ENCODE peak calls at places on chromosomes 11 and 22, in ten cellular contexts. C is neural progenitor cell, F is SW 1271, I is IMR-90, V is NB4, E is H4, W is HT1080, H is HEK293T, N is AG20443, Q is brain microvascular endothelial cell. X is an unnamed sample.

GRCh38 chr11:130220311-130221030 is 60.9 kb downstream of the ST14 start:
- DNase-seq in C (no peak), F (no peak), I (no peak), V (no peak), E (no peak), W (no peak), H (no peak), N (no peak), Q (no peak), X (no peak)

GRCh38 chr11:28466506-28466905 is 358.3 kb downstream of the METTL15 start:
- DNase-seq in C (no peak), F (no peak), I (no peak), V (no peak), E (peak), W (no peak), H (no peak), N (no peak), Q (no peak), X (no peak)

GRCh38 chr11:34209809-34210208 is 104.4 kb downstream of the NAT10 start:
- DNase-seq in C (peak), F (no peak), I (no peak), V (no peak), E (no peak), W (no peak), H (no peak), N (no peak), Q (no peak), X (no peak)

GRCh38 chr11:105670811-105671210 is 60.9 kb downstream of the GRIA4 start:
- DNase-seq in C (no peak), F (no peak), I (peak), V (peak), E (no peak), W (peak), H (no peak), N (no peak), Q (peak), X (no peak)

GRCh38 chr11:14529933-14530332 is 9.7 kb upstream of the PSMA1 start:
- DNase-seq in C (no peak), F (no peak), I (no peak), V (no peak), E (no peak), W (no peak), H (no peak), N (no peak), Q (no peak), X (no peak)

GRCh38 chr11:197741-198235 is 4.9 kb downstream of the SCGB1C1 start:
- DNase-seq in C (no peak), F (no peak), I (no peak), V (no peak), E (no peak), W (no peak), H (no peak), N (no peak), Q (no peak), X (no peak)

GRCh38 chr11:75767228-75767572 is 1.4 kb upstream of the DGAT2 start:
- DNase-seq in C (no peak), F (no peak), I (no peak), V (no peak), E (no peak), W (no peak), H (no peak), N (no peak), Q (no peak), X (no peak)

GRCh38 chr22:34897126-34897525 is 168.8 kb upstream of the ISX start:
- DNase-seq in C (no peak), F (no peak), I (no peak), V (no peak), E (no peak), W (no peak), H (no peak), N (peak), Q (no peak), X (no peak)

GRCh38 chr11:72930011-72930410 is 115.8 kb downstream of the ATG16L2 start:
- DNase-seq in C (peak), F (no peak), I (peak), V (no peak), E (peak), W (peak), H (peak), N (no peak), Q (peak), X (no peak)

GRCh38 chr22:21921184-21921721 is 31.4 kb downstream of the PPM1F start:
- DNase-seq in C (no peak), F (no peak), I (no peak), V (no peak), E (no peak), W (no peak), H (no peak), N (no peak), Q (no peak), X (no peak)

GRCh38 chr11:83194284-83195175 is 1.0 kb downstream of the ANKRD42 start:
- DNase-seq in C (peak), F (peak), I (peak), V (peak), E (peak), W (peak), H (peak), N (peak), Q (peak), X (peak)

GRCh38 chr22:42901790-42902508 is 44.9 kb upstream of the ARFGAP3 start:
- DNase-seq in C (no peak), F (no peak), I (no peak), V (peak), E (no peak), W (no peak), H (peak), N (no peak), Q (no peak), X (peak)

GRCh38 chr11:79237676-79238075 is 203.2 kb downstream of the TENM4 start:
- DNase-seq in C (no peak), F (no peak), I (peak), V (no peak), E (no peak), W (peak), H (no peak), N (peak), Q (peak), X (no peak)

GRCh38 chr11:83528877-83529276 is 242.7 kb upstream of the CCDC90B start:
- DNase-seq in C (no peak), F (no peak), I (no peak), V (no peak), E (no peak), W (no peak), H (no peak), N (no peak), Q (no peak), X (no peak)

GRCh38 chr11:117916956-117917355 is 12.2 kb downstream of the TMPRSS13 start:
- DNase-seq in C (no peak), F (no peak), I (no peak), V (no peak), E (no peak), W (no peak), H (no peak), N (no peak), Q (no peak), X (no peak)

GRCh38 chr22:49112176-49112575 is 715.5 kb downstream of the BRD1 start:
- DNase-seq in C (no peak), F (no peak), I (no peak), V (no peak), E (no peak), W (no peak), H (no peak), N (no peak), Q (no peak), X (no peak)

GRCh38 chr11:22976146-22976545 is 115.9 kb upstream of the CCDC179 start:
- DNase-seq in C (no peak), F (peak), I (peak), V (peak), E (peak), W (peak), H (no peak), N (no peak), Q (peak), X (no peak)

GRCh38 chr11:18329196-18329870 is 7.0 kb downstream of the GTF2H1 start:
- DNase-seq in C (no peak), F (no peak), I (no peak), V (no peak), E (no peak), W (no peak), H (no peak), N (no peak), Q (no peak), X (no peak)

GRCh38 chr22:18119409-18120110 is 9.0 kb downstream of the TUBA8 start:
- DNase-seq in C (no peak), F (no peak), I (no peak), V (no peak), E (no peak), W (no peak), H (no peak), N (no peak), Q (no peak), X (peak)

GRCh38 chr11:69287968-69288882 is 5.7 kb upstream of the MYEOV start:
- DNase-seq in C (no peak), F (no peak), I (no peak), V (no peak), E (no peak), W (no peak), H (no peak), N (no peak), Q (no peak), X (no peak)

GRCh38 chr22:29641052-29641780 is 37.8 kb downstream of the NF2 start:
- DNase-seq in C (no peak), F (no peak), I (peak), V (no peak), E (no peak), W (no peak), H (peak), N (peak), Q (no peak), X (no peak)

GRCh38 chr11:62143727-62144126 is 19.9 kb downstream of the INCENP start:
- DNase-seq in C (no peak), F (no peak), I (no peak), V (no peak), E (no peak), W (no peak), H (no peak), N (no peak), Q (no peak), X (no peak)

GRCh38 chr22:44181033-44181911 is 547 bp downstream of the PARVG start:
- DNase-seq in C (no peak), F (no peak), I (no peak), V (peak), E (peak), W (peak), H (no peak), N (no peak), Q (no peak), X (no peak)

GRCh38 chr11:69630009-69630870 is 10.7 kb upstream of the CCND1 start:
- DNase-seq in C (no peak), F (peak), I (no peak), V (peak), E (no peak), W (no peak), H (peak), N (no peak), Q (peak), X (no peak)

GRCh38 chr11:117586392-117586791 is 210.6 kb downstream of the DSCAML1 start:
- DNase-seq in C (no peak), F (no peak), I (no peak), V (no peak), E (no peak), W (no peak), H (no peak), N (no peak), Q (no peak), X (no peak)

GRCh38 chr11:35953081-35953480 is 9.2 kb downstream of the LDLRAD3 start:
- DNase-seq in C (no peak), F (no peak), I (no peak), V (no peak), E (no peak), W (no peak), H (no peak), N (no peak), Q (no peak), X (peak)

GRCh38 chr11:58525037-58525614 is 17.2 kb upstream of the OR5B21 start:
- DNase-seq in C (no peak), F (no peak), I (no peak), V (peak), E (no peak), W (no peak), H (no peak), N (no peak), Q (no peak), X (no peak)

GRCh38 chr11:19079643-19080440 is 19.3 kb upstream of the MRGPRX2 start:
- DNase-seq in C (no peak), F (no peak), I (peak), V (no peak), E (peak), W (peak), H (no peak), N (peak), Q (no peak), X (no peak)

GRCh38 chr22:38144025-38144405 is 33.5 kb upstream of the BAIAP2L2 start:
- DNase-seq in C (no peak), F (no peak), I (no peak), V (peak), E (peak), W (peak), H (no peak), N (no peak), Q (no peak), X (no peak)

GRCh38 chr22:38732251-38732815 is 23.5 kb downstream of the SUN2 start:
- DNase-seq in C (no peak), F (no peak), I (no peak), V (no peak), E (no peak), W (no peak), H (no peak), N (no peak), Q (no peak), X (no peak)

GRCh38 chr11:104442320-104442719 is 278.4 kb upstream of the PDGFD start:
- DNase-seq in C (no peak), F (no peak), I (no peak), V (peak), E (no peak), W (no peak), H (no peak), N (no peak), Q (no peak), X (no peak)

GRCh38 chr11:24886880-24887619 is 390.2 kb downstream of the LUZP2 start:
- DNase-seq in C (no peak), F (no peak), I (no peak), V (no peak), E (no peak), W (no peak), H (no peak), N (no peak), Q (no peak), X (no peak)

GRCh38 chr22:49576241-49577141 is 251.2 kb downstream of the BRD1 start:
- DNase-seq in C (no peak), F (no peak), I (no peak), V (no peak), E (no peak), W (no peak), H (no peak), N (no peak), Q (no peak), X (no peak)

GRCh38 chr11:6301096-6301495 is 19.2 kb downstream of the CAVIN3 start:
- DNase-seq in C (no peak), F (no peak), I (no peak), V (no peak), E (no peak), W (no peak), H (no peak), N (no peak), Q (no peak), X (no peak)

GRCh38 chr22:25764270-25765015 is 22.5 kb downstream of the MYO18B start:
- DNase-seq in C (peak), F (no peak), I (no peak), V (no peak), E (no peak), W (no peak), H (no peak), N (no peak), Q (no peak), X (no peak)

GRCh38 chr11:76327756-76328388 is 53.1 kb downstream of the THAP12 start:
- DNase-seq in C (no peak), F (no peak), I (no peak), V (no peak), E (no peak), W (no peak), H (no peak), N (no peak), Q (no peak), X (peak)

GRCh38 chr11:33869511-33870422 is 22.1 kb downstream of the LMO2 start:
- DNase-seq in C (peak), F (peak), I (peak), V (peak), E (no peak), W (peak), H (peak), N (peak), Q (no peak), X (peak)

GRCh38 chr11:119727523-119728081 is 1.4 kb downstream of the NECTIN1 start:
- DNase-seq in C (peak), F (no peak), I (no peak), V (peak), E (no peak), W (no peak), H (peak), N (peak), Q (no peak), X (no peak)

GRCh38 chr22:29194269-29194668 is 11.4 kb upstream of the EMID1 start:
- DNase-seq in C (no peak), F (no peak), I (no peak), V (no peak), E (no peak), W (no peak), H (peak), N (no peak), Q (no peak), X (no peak)

GRCh38 chr11:14075118-14075601 is 112.6 kb downstream of the SPON1 start:
- DNase-seq in C (peak), F (no peak), I (no peak), V (peak), E (peak), W (peak), H (no peak), N (peak), Q (no peak), X (no peak)